ENCODE peak calls at places on chromosomes 2 and 18, in six cellular contexts. Q is psoas muscle, R is endothelial cell, T is Karpas-422, D is NCI-H1092 treated with DMSO at 0.1 percent for 48 hours, X is midbrain. V is an unnamed sample.

GRCh38 chr2:65275141-65275540 is 47.5 kb downstream of the ACTR2 start:
- DNase-seq in Q (no peak), R (no peak), T (no peak), D (no peak), X (no peak), V (no peak)

GRCh38 chr2:18987592-18988073 is 370.8 kb downstream of the OSR1 start:
- DNase-seq in Q (peak; percentile 81), R (no peak), T (peak; percentile 48), D (peak; percentile 34), X (peak; percentile 69), V (peak; percentile 62)

GRCh38 chr2:230472619-230473018 is 56.6 kb downstream of the SP100 start:
- DNase-seq in Q (no peak), R (no peak), T (no peak), D (no peak), X (no peak), V (no peak)

GRCh38 chr18:801137-801536 is 10.9 kb downstream of the YES1 start:
- DNase-seq in Q (no peak), R (no peak), T (no peak), D (no peak), X (no peak), V (no peak)

GRCh38 chr2:15527074-15527739 is 33.9 kb downstream of the NBAS start:
- DNase-seq in Q (no peak), R (no peak), T (peak; percentile 65), D (no peak), X (no peak), V (no peak)

GRCh38 chr2:122078451-122078850 is 323.0 kb downstream of the TSN start:
- DNase-seq in Q (no peak), R (no peak), T (no peak), D (no peak), X (no peak), V (no peak)

GRCh38 chr2:112242384-112242783 is 12.5 kb downstream of the ZC3H8 start:
- DNase-seq in Q (no peak), R (no peak), T (no peak), D (no peak), X (no peak), V (no peak)

GRCh38 chr2:197946562-197946961 is 142.2 kb downstream of the PLCL1 start:
- DNase-seq in Q (no peak), R (no peak), T (no peak), D (peak; percentile 1), X (no peak), V (no peak)

GRCh38 chr2:207983654-207984053 is 41.7 kb downstream of the PLEKHM3 start:
- DNase-seq in Q (no peak), R (no peak), T (peak; percentile 43), D (no peak), X (no peak), V (no peak)

GRCh38 chr2:124894199-124894598 is 869.1 kb downstream of the CNTNAP5 start:
- DNase-seq in Q (no peak), R (no peak), T (no peak), D (no peak), X (no peak), V (no peak)

GRCh38 chr2:151861171-151861570 is 33.0 kb upstream of the ARL5A start:
- DNase-seq in Q (no peak), R (no peak), T (no peak), D (no peak), X (no peak), V (no peak)

GRCh38 chr18:42094875-42095274 is 139.8 kb downstream of the PIK3C3 start:
- DNase-seq in Q (no peak), R (no peak), T (no peak), D (no peak), X (no peak), V (no peak)

GRCh38 chr2:29052811-29053210 is 21.5 kb downstream of the PCARE start:
- DNase-seq in Q (no peak), R (no peak), T (no peak), D (no peak), X (no peak), V (no peak)

GRCh38 chr18:74197705-74198341 is 49.5 kb downstream of the TIMM21 start:
- DNase-seq in Q (no peak), R (no peak), T (no peak), D (no peak), X (no peak), V (no peak)

GRCh38 chr18:59272971-59273935 is at the start of gene RAX:
- DNase-seq in Q (no peak), R (peak; percentile 75), T (no peak), D (no peak), X (no peak), V (no peak)

GRCh38 chr2:84865181-84865783 is 15.6 kb downstream of the TRABD2A start:
- DNase-seq in Q (no peak), R (no peak), T (peak; percentile 64), D (no peak), X (peak; percentile 11), V (no peak)

GRCh38 chr2:118893100-118893499 is 45.7 kb upstream of the EN1 start:
- DNase-seq in Q (no peak), R (no peak), T (no peak), D (no peak), X (no peak), V (no peak)

GRCh38 chr2:9308186-9308955 is 101.8 kb downstream of the ASAP2 start:
- DNase-seq in Q (no peak), R (no peak), T (no peak), D (no peak), X (no peak), V (no peak)

GRCh38 chr18:48713302-48713701 is 174.5 kb downstream of the CTIF start:
- DNase-seq in Q (peak; percentile 88), R (no peak), T (no peak), D (no peak), X (no peak), V (no peak)

GRCh38 chr2:119260636-119261497 is 37.2 kb downstream of the STEAP3 start:
- DNase-seq in Q (no peak), R (no peak), T (no peak), D (peak; percentile 18), X (no peak), V (no peak)

GRCh38 chr2:218046234-218046633 is 22.8 kb upstream of the RUFY4 start:
- DNase-seq in Q (no peak), R (no peak), T (peak; percentile 50), D (no peak), X (peak; percentile 5), V (no peak)

GRCh38 chr2:195658541-195658890 is 1.5 kb downstream of the SLC39A10 start:
- DNase-seq in Q (no peak), R (no peak), T (peak; percentile 85), D (no peak), X (no peak), V (peak; percentile 53)

GRCh38 chr2:44713170-44713569 is 228.3 kb upstream of the SIX3 start:
- DNase-seq in Q (no peak), R (no peak), T (no peak), D (no peak), X (no peak), V (no peak)

GRCh38 chr2:110984654-110985053 is 136.1 kb upstream of the BCL2L11 start:
- DNase-seq in Q (no peak), R (no peak), T (no peak), D (no peak), X (no peak), V (no peak)

GRCh38 chr18:848062-848795 is 36.2 kb upstream of the YES1 start:
- DNase-seq in Q (no peak), R (no peak), T (no peak), D (no peak), X (no peak), V (no peak)

GRCh38 chr2:47307066-47307465 is 95.9 kb upstream of the MSH2 start:
- DNase-seq in Q (no peak), R (no peak), T (no peak), D (no peak), X (peak; percentile 26), V (no peak)

GRCh38 chr2:130391058-130391871 is 35.4 kb downstream of the PTPN18 start:
- DNase-seq in Q (peak; percentile 87), R (peak; percentile 72), T (peak; percentile 95), D (peak; percentile 54), X (peak; percentile 76), V (peak; percentile 70)

GRCh38 chr2:232937278-232937906 is 67.3 kb downstream of the SNORC start:
- DNase-seq in Q (no peak), R (no peak), T (no peak), D (no peak), X (no peak), V (no peak)

GRCh38 chr18:37385846-37386435 is 179.7 kb downstream of the CELF4 start:
- DNase-seq in Q (no peak), R (no peak), T (peak; percentile 82), D (peak; percentile 38), X (peak; percentile 30), V (no peak)

GRCh38 chr2:101699939-101700442 is 2.5 kb downstream of the MAP4K4 start:
- DNase-seq in Q (no peak), R (no peak), T (no peak), D (no peak), X (peak; percentile 71), V (no peak)

GRCh38 chr2:235958631-235959395 is 209.4 kb downstream of the GBX2 start:
- DNase-seq in Q (no peak), R (no peak), T (no peak), D (no peak), X (no peak), V (no peak)

GRCh38 chr2:37600735-37601134 is 70.7 kb downstream of the CDC42EP3 start:
- DNase-seq in Q (no peak), R (no peak), T (no peak), D (no peak), X (peak; percentile 6), V (no peak)

GRCh38 chr2:62202019-62202722 is 6.3 kb downstream of the B3GNT2 start:
- DNase-seq in Q (no peak), R (no peak), T (no peak), D (no peak), X (no peak), V (no peak)

GRCh38 chr2:74632939-74633312 is 15.2 kb downstream of the M1AP start:
- DNase-seq in Q (no peak), R (no peak), T (no peak), D (no peak), X (no peak), V (no peak)

GRCh38 chr2:178205853-178206516 is 11.7 kb downstream of the OSBPL6 start:
- DNase-seq in Q (no peak), R (no peak), T (no peak), D (no peak), X (no peak), V (no peak)

GRCh38 chr2:25312958-25313710 is 28.6 kb downstream of the DNMT3A start:
- DNase-seq in Q (no peak), R (no peak), T (no peak), D (no peak), X (no peak), V (no peak)